ENCODE peak calls at places on chromosomes 13 and 19, in ten cellular contexts. One of them, this sample, is unnamed.

GRCh38 chr19:46288896-46289588 is 7.8 kb upstream of the HIF3A start:
- DNase-seq in Right ventricle myocardium superior: no peak
- DNase-seq in naive B cell: no peak
- DNase-seq in HTR-8/SVneo: peak; percentile 48
- DNase-seq in PC-9: peak; percentile 93
- DNase-seq in stimulated activated effector memory CD8-positive, alpha-beta T cell treated with anti-CD3 and anti-CD28 coated beads, Interleukin-12 subunit alpha, Interleukin-12 subunit beta, amount 100 ng/mL, for 72 hours: no peak
- DNase-seq in body of pancreas: no peak
- DNase-seq in T1000: no peak
- DNase-seq in AG10803: peak; percentile 74
- DNase-seq in GDM1: no peak
- DNase-seq in this sample: peak; percentile 99

GRCh38 chr19:39544201-39544903 is 4.4 kb upstream of the EID2 start:
- DNase-seq in Right ventricle myocardium superior: no peak
- DNase-seq in naive B cell: no peak
- DNase-seq in HTR-8/SVneo: no peak
- DNase-seq in PC-9: no peak
- DNase-seq in stimulated activated effector memory CD8-positive, alpha-beta T cell treated with anti-CD3 and anti-CD28 coated beads, Interleukin-12 subunit alpha, Interleukin-12 subunit beta, amount 100 ng/mL, for 72 hours: no peak
- DNase-seq in body of pancreas: no peak
- DNase-seq in T1000: no peak
- DNase-seq in AG10803: peak; percentile 56
- DNase-seq in GDM1: no peak
- DNase-seq in this sample: peak; percentile 76

GRCh38 chr13:95880346-95880745 is 172.9 kb downstream of the UGGT2 start:
- DNase-seq in Right ventricle myocardium superior: no peak
- DNase-seq in naive B cell: no peak
- DNase-seq in HTR-8/SVneo: no peak
- DNase-seq in PC-9: no peak
- DNase-seq in stimulated activated effector memory CD8-positive, alpha-beta T cell treated with anti-CD3 and anti-CD28 coated beads, Interleukin-12 subunit alpha, Interleukin-12 subunit beta, amount 100 ng/mL, for 72 hours: no peak
- DNase-seq in body of pancreas: no peak
- DNase-seq in T1000: no peak
- DNase-seq in AG10803: no peak
- DNase-seq in GDM1: no peak
- DNase-seq in this sample: peak; percentile 79

GRCh38 chr13:99467764-99468163 is 33.5 kb upstream of the TM9SF2 start:
- DNase-seq in Right ventricle myocardium superior: no peak
- DNase-seq in naive B cell: no peak
- DNase-seq in HTR-8/SVneo: no peak
- DNase-seq in PC-9: peak; percentile 97
- DNase-seq in stimulated activated effector memory CD8-positive, alpha-beta T cell treated with anti-CD3 and anti-CD28 coated beads, Interleukin-12 subunit alpha, Interleukin-12 subunit beta, amount 100 ng/mL, for 72 hours: no peak
- DNase-seq in body of pancreas: peak; percentile 24
- DNase-seq in T1000: no peak
- DNase-seq in AG10803: peak; percentile 25
- DNase-seq in GDM1: no peak
- DNase-seq in this sample: peak; percentile 81

GRCh38 chr13:23855360-23855759 is 33.8 kb downstream of the MIPEP start:
- DNase-seq in Right ventricle myocardium superior: no peak
- DNase-seq in naive B cell: no peak
- DNase-seq in HTR-8/SVneo: no peak
- DNase-seq in PC-9: no peak
- DNase-seq in stimulated activated effector memory CD8-positive, alpha-beta T cell treated with anti-CD3 and anti-CD28 coated beads, Interleukin-12 subunit alpha, Interleukin-12 subunit beta, amount 100 ng/mL, for 72 hours: no peak
- DNase-seq in body of pancreas: no peak
- DNase-seq in T1000: no peak
- DNase-seq in AG10803: no peak
- DNase-seq in GDM1: no peak
- DNase-seq in this sample: no peak

GRCh38 chr19:40224342-40225148 is 1.9 kb downstream of the CCNP start:
- DNase-seq in Right ventricle myocardium superior: no peak
- DNase-seq in naive B cell: no peak
- DNase-seq in HTR-8/SVneo: no peak
- DNase-seq in PC-9: peak; percentile 80
- DNase-seq in stimulated activated effector memory CD8-positive, alpha-beta T cell treated with anti-CD3 and anti-CD28 coated beads, Interleukin-12 subunit alpha, Interleukin-12 subunit beta, amount 100 ng/mL, for 72 hours: no peak
- DNase-seq in body of pancreas: no peak
- DNase-seq in T1000: no peak
- DNase-seq in AG10803: no peak
- DNase-seq in GDM1: no peak
- DNase-seq in this sample: no peak

GRCh38 chr13:67048793-67049150 is 181.4 kb downstream of the PCDH9 start:
- DNase-seq in Right ventricle myocardium superior: no peak
- DNase-seq in naive B cell: no peak
- DNase-seq in HTR-8/SVneo: no peak
- DNase-seq in PC-9: no peak
- DNase-seq in stimulated activated effector memory CD8-positive, alpha-beta T cell treated with anti-CD3 and anti-CD28 coated beads, Interleukin-12 subunit alpha, Interleukin-12 subunit beta, amount 100 ng/mL, for 72 hours: no peak
- DNase-seq in body of pancreas: no peak
- DNase-seq in T1000: no peak
- DNase-seq in AG10803: peak; percentile 15
- DNase-seq in GDM1: no peak
- DNase-seq in this sample: peak; percentile 91

GRCh38 chr13:91802957-91803356 is 404.5 kb downstream of the GPC5 start:
- DNase-seq in Right ventricle myocardium superior: no peak
- DNase-seq in naive B cell: no peak
- DNase-seq in HTR-8/SVneo: no peak
- DNase-seq in PC-9: no peak
- DNase-seq in stimulated activated effector memory CD8-positive, alpha-beta T cell treated with anti-CD3 and anti-CD28 coated beads, Interleukin-12 subunit alpha, Interleukin-12 subunit beta, amount 100 ng/mL, for 72 hours: no peak
- DNase-seq in body of pancreas: no peak
- DNase-seq in T1000: no peak
- DNase-seq in AG10803: no peak
- DNase-seq in GDM1: no peak
- DNase-seq in this sample: no peak

GRCh38 chr19:41189425-41190065 is 3.5 kb upstream of the CYP2S1 start:
- DNase-seq in Right ventricle myocardium superior: no peak
- DNase-seq in naive B cell: no peak
- DNase-seq in HTR-8/SVneo: no peak
- DNase-seq in PC-9: no peak
- DNase-seq in stimulated activated effector memory CD8-positive, alpha-beta T cell treated with anti-CD3 and anti-CD28 coated beads, Interleukin-12 subunit alpha, Interleukin-12 subunit beta, amount 100 ng/mL, for 72 hours: no peak
- DNase-seq in body of pancreas: no peak
- DNase-seq in T1000: no peak
- DNase-seq in AG10803: no peak
- DNase-seq in GDM1: no peak
- DNase-seq in this sample: peak; percentile 69

GRCh38 chr13:112784811-112785418 is 95.1 kb downstream of the ATP11A start:
- DNase-seq in Right ventricle myocardium superior: no peak
- DNase-seq in naive B cell: no peak
- DNase-seq in HTR-8/SVneo: no peak
- DNase-seq in PC-9: no peak
- DNase-seq in stimulated activated effector memory CD8-positive, alpha-beta T cell treated with anti-CD3 and anti-CD28 coated beads, Interleukin-12 subunit alpha, Interleukin-12 subunit beta, amount 100 ng/mL, for 72 hours: no peak
- DNase-seq in body of pancreas: no peak
- DNase-seq in T1000: no peak
- DNase-seq in AG10803: no peak
- DNase-seq in GDM1: no peak
- DNase-seq in this sample: no peak

GRCh38 chr13:97911311-97912138 is 42.0 kb upstream of the IPO5 start:
- DNase-seq in Right ventricle myocardium superior: no peak
- DNase-seq in naive B cell: no peak
- DNase-seq in HTR-8/SVneo: no peak
- DNase-seq in PC-9: peak; percentile 41
- DNase-seq in stimulated activated effector memory CD8-positive, alpha-beta T cell treated with anti-CD3 and anti-CD28 coated beads, Interleukin-12 subunit alpha, Interleukin-12 subunit beta, amount 100 ng/mL, for 72 hours: no peak
- DNase-seq in body of pancreas: peak; percentile 15
- DNase-seq in T1000: no peak
- DNase-seq in AG10803: peak; percentile 54
- DNase-seq in GDM1: no peak
- DNase-seq in this sample: no peak

GRCh38 chr13:100547805-100548204 is 40.8 kb downstream of the GGACT start:
- DNase-seq in Right ventricle myocardium superior: no peak
- DNase-seq in naive B cell: no peak
- DNase-seq in HTR-8/SVneo: no peak
- DNase-seq in PC-9: no peak
- DNase-seq in stimulated activated effector memory CD8-positive, alpha-beta T cell treated with anti-CD3 and anti-CD28 coated beads, Interleukin-12 subunit alpha, Interleukin-12 subunit beta, amount 100 ng/mL, for 72 hours: no peak
- DNase-seq in body of pancreas: peak; percentile 65
- DNase-seq in T1000: no peak
- DNase-seq in AG10803: peak; percentile 34
- DNase-seq in GDM1: no peak
- DNase-seq in this sample: peak; percentile 28

GRCh38 chr13:110265682-110266430 is 41.1 kb downstream of the COL4A1 start:
- DNase-seq in Right ventricle myocardium superior: peak; percentile 78
- DNase-seq in naive B cell: no peak
- DNase-seq in HTR-8/SVneo: no peak
- DNase-seq in PC-9: no peak
- DNase-seq in stimulated activated effector memory CD8-positive, alpha-beta T cell treated with anti-CD3 and anti-CD28 coated beads, Interleukin-12 subunit alpha, Interleukin-12 subunit beta, amount 100 ng/mL, for 72 hours: no peak
- DNase-seq in body of pancreas: no peak
- DNase-seq in T1000: no peak
- DNase-seq in AG10803: no peak
- DNase-seq in GDM1: no peak
- DNase-seq in this sample: no peak

GRCh38 chr19:46862974-46863632 is 2.3 kb downstream of the ARHGAP35 start:
- DNase-seq in Right ventricle myocardium superior: no peak
- DNase-seq in naive B cell: no peak
- DNase-seq in HTR-8/SVneo: no peak
- DNase-seq in PC-9: no peak
- DNase-seq in stimulated activated effector memory CD8-positive, alpha-beta T cell treated with anti-CD3 and anti-CD28 coated beads, Interleukin-12 subunit alpha, Interleukin-12 subunit beta, amount 100 ng/mL, for 72 hours: no peak
- DNase-seq in body of pancreas: no peak
- DNase-seq in T1000: no peak
- DNase-seq in AG10803: no peak
- DNase-seq in GDM1: peak; percentile 22
- DNase-seq in this sample: no peak

GRCh38 chr13:97076898-97077297 is 82.6 kb upstream of the OXGR1 start:
- DNase-seq in Right ventricle myocardium superior: no peak
- DNase-seq in naive B cell: no peak
- DNase-seq in HTR-8/SVneo: no peak
- DNase-seq in PC-9: no peak
- DNase-seq in stimulated activated effector memory CD8-positive, alpha-beta T cell treated with anti-CD3 and anti-CD28 coated beads, Interleukin-12 subunit alpha, Interleukin-12 subunit beta, amount 100 ng/mL, for 72 hours: no peak
- DNase-seq in body of pancreas: no peak
- DNase-seq in T1000: no peak
- DNase-seq in AG10803: no peak
- DNase-seq in GDM1: no peak
- DNase-seq in this sample: peak; percentile 98

GRCh38 chr13:113969973-113970611 is 3.8 kb downstream of the C13orf46 start:
- DNase-seq in Right ventricle myocardium superior: peak; percentile 42
- DNase-seq in naive B cell: no peak
- DNase-seq in HTR-8/SVneo: no peak
- DNase-seq in PC-9: peak; percentile 78
- DNase-seq in stimulated activated effector memory CD8-positive, alpha-beta T cell treated with anti-CD3 and anti-CD28 coated beads, Interleukin-12 subunit alpha, Interleukin-12 subunit beta, amount 100 ng/mL, for 72 hours: no peak
- DNase-seq in body of pancreas: peak; percentile 96
- DNase-seq in T1000: no peak
- DNase-seq in AG10803: no peak
- DNase-seq in GDM1: no peak
- DNase-seq in this sample: no peak

GRCh38 chr19:50319156-50319555 is 10.0 kb downstream of the KCNC3 start:
- DNase-seq in Right ventricle myocardium superior: no peak
- DNase-seq in naive B cell: no peak
- DNase-seq in HTR-8/SVneo: no peak
- DNase-seq in PC-9: no peak
- DNase-seq in stimulated activated effector memory CD8-positive, alpha-beta T cell treated with anti-CD3 and anti-CD28 coated beads, Interleukin-12 subunit alpha, Interleukin-12 subunit beta, amount 100 ng/mL, for 72 hours: no peak
- DNase-seq in body of pancreas: no peak
- DNase-seq in T1000: no peak
- DNase-seq in AG10803: no peak
- DNase-seq in GDM1: no peak
- DNase-seq in this sample: no peak

GRCh38 chr19:58569191-58569942 is 3.8 kb downstream of the MZF1 start:
- DNase-seq in Right ventricle myocardium superior: no peak
- DNase-seq in naive B cell: no peak
- DNase-seq in HTR-8/SVneo: no peak
- DNase-seq in PC-9: no peak
- DNase-seq in stimulated activated effector memory CD8-positive, alpha-beta T cell treated with anti-CD3 and anti-CD28 coated beads, Interleukin-12 subunit alpha, Interleukin-12 subunit beta, amount 100 ng/mL, for 72 hours: no peak
- DNase-seq in body of pancreas: peak; percentile 10
- DNase-seq in T1000: no peak
- DNase-seq in AG10803: no peak
- DNase-seq in GDM1: no peak
- DNase-seq in this sample: no peak

GRCh38 chr19:28956421-28956820 is 256.5 kb downstream of the UQCRFS1 start:
- DNase-seq in Right ventricle myocardium superior: no peak
- DNase-seq in naive B cell: no peak
- DNase-seq in HTR-8/SVneo: no peak
- DNase-seq in PC-9: no peak
- DNase-seq in stimulated activated effector memory CD8-positive, alpha-beta T cell treated with anti-CD3 and anti-CD28 coated beads, Interleukin-12 subunit alpha, Interleukin-12 subunit beta, amount 100 ng/mL, for 72 hours: no peak
- DNase-seq in body of pancreas: no peak
- DNase-seq in T1000: no peak
- DNase-seq in AG10803: no peak
- DNase-seq in GDM1: no peak
- DNase-seq in this sample: no peak

GRCh38 chr19:41409288-41409687 is 11.7 kb downstream of the BCKDHA start:
- DNase-seq in Right ventricle myocardium superior: no peak
- DNase-seq in naive B cell: no peak
- DNase-seq in HTR-8/SVneo: peak; percentile 30
- DNase-seq in PC-9: peak; percentile 67
- DNase-seq in stimulated activated effector memory CD8-positive, alpha-beta T cell treated with anti-CD3 and anti-CD28 coated beads, Interleukin-12 subunit alpha, Interleukin-12 subunit beta, amount 100 ng/mL, for 72 hours: no peak
- DNase-seq in body of pancreas: peak; percentile 90
- DNase-seq in T1000: no peak
- DNase-seq in AG10803: peak; percentile 44
- DNase-seq in GDM1: no peak
- DNase-seq in this sample: peak; percentile 59

GRCh38 chr13:100532090-100532766 is 56.4 kb downstream of the GGACT start:
- DNase-seq in Right ventricle myocardium superior: peak; percentile 38
- DNase-seq in naive B cell: no peak
- DNase-seq in HTR-8/SVneo: no peak
- DNase-seq in PC-9: no peak
- DNase-seq in stimulated activated effector memory CD8-positive, alpha-beta T cell treated with anti-CD3 and anti-CD28 coated beads, Interleukin-12 subunit alpha, Interleukin-12 subunit beta, amount 100 ng/mL, for 72 hours: no peak
- DNase-seq in body of pancreas: peak; percentile 73
- DNase-seq in T1000: no peak
- DNase-seq in AG10803: no peak
- DNase-seq in GDM1: no peak
- DNase-seq in this sample: no peak

GRCh38 chr13:42786696-42787095 is 5.3 kb downstream of the FAM216B start:
- DNase-seq in Right ventricle myocardium superior: no peak
- DNase-seq in naive B cell: no peak
- DNase-seq in HTR-8/SVneo: no peak
- DNase-seq in PC-9: no peak
- DNase-seq in stimulated activated effector memory CD8-positive, alpha-beta T cell treated with anti-CD3 and anti-CD28 coated beads, Interleukin-12 subunit alpha, Interleukin-12 subunit beta, amount 100 ng/mL, for 72 hours: no peak
- DNase-seq in body of pancreas: no peak
- DNase-seq in T1000: no peak
- DNase-seq in AG10803: no peak
- DNase-seq in GDM1: no peak
- DNase-seq in this sample: no peak

GRCh38 chr19:22257381-22257780 is 28.9 kb upstream of the ZNF729 start:
- DNase-seq in Right ventricle myocardium superior: no peak
- DNase-seq in naive B cell: no peak
- DNase-seq in HTR-8/SVneo: no peak
- DNase-seq in PC-9: no peak
- DNase-seq in stimulated activated effector memory CD8-positive, alpha-beta T cell treated with anti-CD3 and anti-CD28 coated beads, Interleukin-12 subunit alpha, Interleukin-12 subunit beta, amount 100 ng/mL, for 72 hours: no peak
- DNase-seq in body of pancreas: no peak
- DNase-seq in T1000: no peak
- DNase-seq in AG10803: no peak
- DNase-seq in GDM1: no peak
- DNase-seq in this sample: no peak

GRCh38 chr19:35540356-35540927 is 5.0 kb upstream of the TMEM147 start:
- DNase-seq in Right ventricle myocardium superior: no peak
- DNase-seq in naive B cell: no peak
- DNase-seq in HTR-8/SVneo: no peak
- DNase-seq in PC-9: no peak
- DNase-seq in stimulated activated effector memory CD8-positive, alpha-beta T cell treated with anti-CD3 and anti-CD28 coated beads, Interleukin-12 subunit alpha, Interleukin-12 subunit beta, amount 100 ng/mL, for 72 hours: no peak
- DNase-seq in body of pancreas: no peak
- DNase-seq in T1000: no peak
- DNase-seq in AG10803: no peak
- DNase-seq in GDM1: no peak
- DNase-seq in this sample: no peak

GRCh38 chr19:16605552-16605951 is 22.5 kb downstream of the MED26 start:
- DNase-seq in Right ventricle myocardium superior: peak; percentile 65
- DNase-seq in naive B cell: no peak
- DNase-seq in HTR-8/SVneo: no peak
- DNase-seq in PC-9: no peak
- DNase-seq in stimulated activated effector memory CD8-positive, alpha-beta T cell treated with anti-CD3 and anti-CD28 coated beads, Interleukin-12 subunit alpha, Interleukin-12 subunit beta, amount 100 ng/mL, for 72 hours: no peak
- DNase-seq in body of pancreas: no peak
- DNase-seq in T1000: no peak
- DNase-seq in AG10803: no peak
- DNase-seq in GDM1: no peak
- DNase-seq in this sample: no peak

GRCh38 chr19:3121821-3122511 is 13.9 kb upstream of the GNA15 start:
- DNase-seq in Right ventricle myocardium superior: no peak
- DNase-seq in naive B cell: no peak
- DNase-seq in HTR-8/SVneo: no peak
- DNase-seq in PC-9: no peak
- DNase-seq in stimulated activated effector memory CD8-positive, alpha-beta T cell treated with anti-CD3 and anti-CD28 coated beads, Interleukin-12 subunit alpha, Interleukin-12 subunit beta, amount 100 ng/mL, for 72 hours: no peak
- DNase-seq in body of pancreas: no peak
- DNase-seq in T1000: no peak
- DNase-seq in AG10803: no peak
- DNase-seq in GDM1: no peak
- DNase-seq in this sample: no peak

GRCh38 chr13:47256618-47257017 is 359.8 kb upstream of the HTR2A start:
- DNase-seq in Right ventricle myocardium superior: no peak
- DNase-seq in naive B cell: no peak
- DNase-seq in HTR-8/SVneo: no peak
- DNase-seq in PC-9: no peak
- DNase-seq in stimulated activated effector memory CD8-positive, alpha-beta T cell treated with anti-CD3 and anti-CD28 coated beads, Interleukin-12 subunit alpha, Interleukin-12 subunit beta, amount 100 ng/mL, for 72 hours: no peak
- DNase-seq in body of pancreas: no peak
- DNase-seq in T1000: no peak
- DNase-seq in AG10803: peak; percentile 85
- DNase-seq in GDM1: no peak
- DNase-seq in this sample: peak; percentile 65

GRCh38 chr19:6412111-6412999 is 12.3 kb downstream of the KHSRP start:
- DNase-seq in Right ventricle myocardium superior: no peak
- DNase-seq in naive B cell: peak; percentile 17
- DNase-seq in HTR-8/SVneo: no peak
- DNase-seq in PC-9: no peak
- DNase-seq in stimulated activated effector memory CD8-positive, alpha-beta T cell treated with anti-CD3 and anti-CD28 coated beads, Interleukin-12 subunit alpha, Interleukin-12 subunit beta, amount 100 ng/mL, for 72 hours: peak; percentile 63
- DNase-seq in body of pancreas: peak; percentile 56
- DNase-seq in T1000: no peak
- DNase-seq in AG10803: no peak
- DNase-seq in GDM1: no peak
- DNase-seq in this sample: peak; percentile 20